ENCODE peak calls at places on chromosome 18, in four cellular contexts. One of them, this sample, is unnamed.
A peak's percentile ranks its signal among the peaks of the same experiment; 100 is the strongest.

GRCh38 chr18:74226156-74226555 is 65.6 kb downstream of the CYB5A start:
- DNase-seq in effector memory CD8-positive, alpha-beta T cell: no peak
- DNase-seq in progenitor cell of endocrine pancreas: no peak
- DNase-seq in stimulated activated CD4-positive, alpha-beta T cell treated with anti-CD3 and anti-CD28 coated beads, Interleukin-1b, Interleukin-23, amount 100 ng/mL, for 48 hours: no peak
- DNase-seq in this sample: no peak

GRCh38 chr18:36420826-36421225 is 123.3 kb downstream of the FHOD3 start:
- DNase-seq in effector memory CD8-positive, alpha-beta T cell: no peak
- DNase-seq in progenitor cell of endocrine pancreas: no peak
- DNase-seq in stimulated activated CD4-positive, alpha-beta T cell treated with anti-CD3 and anti-CD28 coated beads, Interleukin-1b, Interleukin-23, amount 100 ng/mL, for 48 hours: no peak
- DNase-seq in this sample: no peak

GRCh38 chr18:58370662-58371061 is 258.2 kb downstream of the ALPK2 start:
- DNase-seq in stimulated activated CD4-positive, alpha-beta T cell treated with anti-CD3 and anti-CD28 coated beads, Interleukin-1b, Interleukin-23, amount 100 ng/mL, for 48 hours: no peak
- DNase-seq in progenitor cell of endocrine pancreas: no peak
- DNase-seq in effector memory CD8-positive, alpha-beta T cell: no peak
- DNase-seq in this sample: no peak

GRCh38 chr18:34510926-34511325 is 199.2 kb upstream of the DTNA start:
- DNase-seq in stimulated activated CD4-positive, alpha-beta T cell treated with anti-CD3 and anti-CD28 coated beads, Interleukin-1b, Interleukin-23, amount 100 ng/mL, for 48 hours: no peak
- DNase-seq in effector memory CD8-positive, alpha-beta T cell: no peak
- DNase-seq in progenitor cell of endocrine pancreas: no peak
- DNase-seq in this sample: no peak

GRCh38 chr18:9531791-9532410 is 56.6 kb downstream of the RALBP1 start:
- DNase-seq in effector memory CD8-positive, alpha-beta T cell: no peak
- DNase-seq in progenitor cell of endocrine pancreas: no peak
- DNase-seq in stimulated activated CD4-positive, alpha-beta T cell treated with anti-CD3 and anti-CD28 coated beads, Interleukin-1b, Interleukin-23, amount 100 ng/mL, for 48 hours: no peak
- DNase-seq in this sample: no peak

GRCh38 chr18:471701-472100 is 28.8 kb downstream of the COLEC12 start:
- DNase-seq in progenitor cell of endocrine pancreas: no peak
- DNase-seq in effector memory CD8-positive, alpha-beta T cell: no peak
- DNase-seq in stimulated activated CD4-positive, alpha-beta T cell treated with anti-CD3 and anti-CD28 coated beads, Interleukin-1b, Interleukin-23, amount 100 ng/mL, for 48 hours: no peak
- DNase-seq in this sample: no peak

GRCh38 chr18:59833785-59834184 is 66.0 kb upstream of the PMAIP1 start:
- DNase-seq in stimulated activated CD4-positive, alpha-beta T cell treated with anti-CD3 and anti-CD28 coated beads, Interleukin-1b, Interleukin-23, amount 100 ng/mL, for 48 hours: peak; percentile 18
- DNase-seq in effector memory CD8-positive, alpha-beta T cell: no peak
- DNase-seq in progenitor cell of endocrine pancreas: no peak
- DNase-seq in this sample: no peak

GRCh38 chr18:3262234-3263171 is 570 bp downstream of the MYL12B start:
- DNase-seq in progenitor cell of endocrine pancreas: no peak
- DNase-seq in stimulated activated CD4-positive, alpha-beta T cell treated with anti-CD3 and anti-CD28 coated beads, Interleukin-1b, Interleukin-23, amount 100 ng/mL, for 48 hours: peak; percentile 46
- DNase-seq in effector memory CD8-positive, alpha-beta T cell: peak; percentile 30
- DNase-seq in this sample: no peak

GRCh38 chr18:74290831-74291770 is 662 bp downstream of the CYB5A start:
- DNase-seq in progenitor cell of endocrine pancreas: peak; percentile 69
- DNase-seq in stimulated activated CD4-positive, alpha-beta T cell treated with anti-CD3 and anti-CD28 coated beads, Interleukin-1b, Interleukin-23, amount 100 ng/mL, for 48 hours: no peak
- DNase-seq in effector memory CD8-positive, alpha-beta T cell: peak; percentile 8
- DNase-seq in this sample: no peak

GRCh38 chr18:41758534-41758933 is 196.5 kb upstream of the PIK3C3 start:
- DNase-seq in effector memory CD8-positive, alpha-beta T cell: no peak
- DNase-seq in stimulated activated CD4-positive, alpha-beta T cell treated with anti-CD3 and anti-CD28 coated beads, Interleukin-1b, Interleukin-23, amount 100 ng/mL, for 48 hours: no peak
- DNase-seq in progenitor cell of endocrine pancreas: no peak
- DNase-seq in this sample: no peak

GRCh38 chr18:26634631-26635030 is 86.3 kb upstream of the KCTD1 start:
- DNase-seq in effector memory CD8-positive, alpha-beta T cell: no peak
- DNase-seq in progenitor cell of endocrine pancreas: no peak
- DNase-seq in stimulated activated CD4-positive, alpha-beta T cell treated with anti-CD3 and anti-CD28 coated beads, Interleukin-1b, Interleukin-23, amount 100 ng/mL, for 48 hours: no peak
- DNase-seq in this sample: no peak

GRCh38 chr18:67421666-67422065 is 94.9 kb downstream of the DSEL start:
- DNase-seq in progenitor cell of endocrine pancreas: no peak
- DNase-seq in effector memory CD8-positive, alpha-beta T cell: no peak
- DNase-seq in stimulated activated CD4-positive, alpha-beta T cell treated with anti-CD3 and anti-CD28 coated beads, Interleukin-1b, Interleukin-23, amount 100 ng/mL, for 48 hours: no peak
- DNase-seq in this sample: no peak

GRCh38 chr18:51461956-51462355 is 264.5 kb upstream of the MEX3C start:
- DNase-seq in stimulated activated CD4-positive, alpha-beta T cell treated with anti-CD3 and anti-CD28 coated beads, Interleukin-1b, Interleukin-23, amount 100 ng/mL, for 48 hours: no peak
- DNase-seq in effector memory CD8-positive, alpha-beta T cell: no peak
- DNase-seq in progenitor cell of endocrine pancreas: no peak
- DNase-seq in this sample: no peak

GRCh38 chr18:24763765-24764548 is 303.5 kb downstream of the HRH4 start:
- DNase-seq in effector memory CD8-positive, alpha-beta T cell: no peak
- DNase-seq in progenitor cell of endocrine pancreas: no peak
- DNase-seq in stimulated activated CD4-positive, alpha-beta T cell treated with anti-CD3 and anti-CD28 coated beads, Interleukin-1b, Interleukin-23, amount 100 ng/mL, for 48 hours: no peak
- DNase-seq in this sample: no peak

GRCh38 chr18:26386002-26386401 is 159.8 kb downstream of the TAF4B start:
- DNase-seq in effector memory CD8-positive, alpha-beta T cell: no peak
- DNase-seq in progenitor cell of endocrine pancreas: no peak
- DNase-seq in stimulated activated CD4-positive, alpha-beta T cell treated with anti-CD3 and anti-CD28 coated beads, Interleukin-1b, Interleukin-23, amount 100 ng/mL, for 48 hours: no peak
- DNase-seq in this sample: no peak

GRCh38 chr18:23142285-23142929 is 7.1 kb downstream of the CABLES1 start:
- DNase-seq in effector memory CD8-positive, alpha-beta T cell: no peak
- DNase-seq in progenitor cell of endocrine pancreas: no peak
- DNase-seq in stimulated activated CD4-positive, alpha-beta T cell treated with anti-CD3 and anti-CD28 coated beads, Interleukin-1b, Interleukin-23, amount 100 ng/mL, for 48 hours: no peak
- DNase-seq in this sample: no peak

GRCh38 chr18:79275461-79275860 is 120.3 kb upstream of the NFATC1 start:
- DNase-seq in stimulated activated CD4-positive, alpha-beta T cell treated with anti-CD3 and anti-CD28 coated beads, Interleukin-1b, Interleukin-23, amount 100 ng/mL, for 48 hours: no peak
- DNase-seq in effector memory CD8-positive, alpha-beta T cell: no peak
- DNase-seq in progenitor cell of endocrine pancreas: no peak
- DNase-seq in this sample: no peak

GRCh38 chr18:23735021-23735464 is 45.8 kb downstream of the LAMA3 start:
- DNase-seq in progenitor cell of endocrine pancreas: no peak
- DNase-seq in effector memory CD8-positive, alpha-beta T cell: no peak
- DNase-seq in stimulated activated CD4-positive, alpha-beta T cell treated with anti-CD3 and anti-CD28 coated beads, Interleukin-1b, Interleukin-23, amount 100 ng/mL, for 48 hours: no peak
- DNase-seq in this sample: no peak

GRCh38 chr18:63306249-63306648 is 13.3 kb downstream of the BCL2 start:
- DNase-seq in stimulated activated CD4-positive, alpha-beta T cell treated with anti-CD3 and anti-CD28 coated beads, Interleukin-1b, Interleukin-23, amount 100 ng/mL, for 48 hours: no peak
- DNase-seq in effector memory CD8-positive, alpha-beta T cell: no peak
- DNase-seq in progenitor cell of endocrine pancreas: no peak
- DNase-seq in this sample: no peak

GRCh38 chr18:77136076-77136718 is 3.6 kb upstream of the MBP start:
- DNase-seq in progenitor cell of endocrine pancreas: no peak
- DNase-seq in effector memory CD8-positive, alpha-beta T cell: no peak
- DNase-seq in stimulated activated CD4-positive, alpha-beta T cell treated with anti-CD3 and anti-CD28 coated beads, Interleukin-1b, Interleukin-23, amount 100 ng/mL, for 48 hours: no peak
- DNase-seq in this sample: no peak